ENCODE peak calls at places on chromosomes 3 and 15, in ten cellular contexts. K is mucosa of gallbladder, I is Peyer's patch, X is heart right ventricle, B is cardiac septum, F is uterus, T is GM19239, A is Kasumi-1, D is OCI-LY7, G is NCI-H1417. J is an unnamed sample.

GRCh38 chr15:43998607-43999006 is 171.8 kb downstream of the WDR76 start:
- DNase-seq in I (no peak), T (no peak), A (no peak), D (no peak), B (no peak), X (peak), K (peak), F (no peak), G (no peak), J (no peak)

GRCh38 chr3:166263460-166263859 is 426.2 kb upstream of the BCHE start:
- DNase-seq in D (no peak), T (no peak), I (no peak), B (no peak), K (no peak), F (no peak), X (no peak), G (no peak), A (no peak), J (no peak)

GRCh38 chr3:13878711-13879101 is 1.2 kb downstream of the WNT7A start:
- DNase-seq in G (peak), F (no peak), I (no peak), K (no peak), A (no peak), T (no peak), X (no peak), D (no peak), B (peak), J (no peak)

GRCh38 chr3:123383101-123384053 is 65.5 kb downstream of the ADCY5 start:
- DNase-seq in X (peak), G (no peak), T (no peak), A (no peak), D (no peak), I (no peak), B (peak), F (peak), K (peak), J (no peak)

GRCh38 chr3:50179710-50180109 is 11.7 kb upstream of the GNAT1 start:
- DNase-seq in D (no peak), F (no peak), A (no peak), I (no peak), X (no peak), G (no peak), B (no peak), T (no peak), K (no peak), J (no peak)

GRCh38 chr3:104190681-104191080 is 1176.0 kb upstream of the ALCAM start:
- DNase-seq in X (no peak), B (no peak), F (no peak), T (no peak), K (no peak), I (no peak), D (no peak), A (peak), G (no peak), J (no peak)

GRCh38 chr15:28919201-28919627 is 33.4 kb downstream of the APBA2 start:
- DNase-seq in X (no peak), B (peak), D (no peak), I (peak), G (no peak), F (no peak), T (no peak), A (no peak), K (no peak), J (no peak)

GRCh38 chr3:196835081-196835480 is 32.6 kb upstream of the SENP5 start:
- DNase-seq in T (no peak), D (no peak), X (no peak), G (no peak), K (no peak), F (no peak), B (no peak), I (no peak), A (no peak), J (no peak)

GRCh38 chr3:16352428-16352827 is 87.4 kb downstream of the OXNAD1 start:
- DNase-seq in F (no peak), B (no peak), X (no peak), T (no peak), I (no peak), D (no peak), G (peak), A (no peak), K (no peak), J (no peak)

GRCh38 chr3:123778991-123779622 is 105.0 kb downstream of the MYLK start:
- DNase-seq in I (no peak), K (no peak), B (no peak), X (no peak), A (no peak), F (peak), D (no peak), T (no peak), G (no peak), J (no peak)

GRCh38 chr15:60994842-60995495 is 234.1 kb downstream of the RORA start:
- DNase-seq in B (no peak), X (peak), K (no peak), G (peak), I (no peak), F (peak), T (no peak), A (no peak), D (no peak), J (no peak)

GRCh38 chr3:84904212-84904611 is 54.6 kb upstream of the CADM2 start:
- DNase-seq in X (no peak), G (no peak), I (no peak), K (no peak), T (no peak), D (no peak), A (no peak), F (no peak), B (no peak), J (no peak)

GRCh38 chr15:33292718-33293307 is 18.0 kb upstream of the RYR3 start:
- DNase-seq in T (no peak), B (no peak), A (peak), X (peak), K (peak), F (peak), I (no peak), D (peak), G (peak), J (no peak)

GRCh38 chr3:94414412-94414811 is 351.6 kb downstream of the NSUN3 start:
- DNase-seq in I (no peak), K (no peak), G (no peak), D (no peak), T (no peak), F (no peak), A (no peak), B (no peak), X (no peak), J (no peak)

GRCh38 chr3:126179825-126180476 is 435 bp downstream of the ALDH1L1 start:
- DNase-seq in B (no peak), X (peak), T (no peak), D (no peak), A (no peak), F (peak), K (no peak), G (peak), I (no peak), J (no peak)

GRCh38 chr3:14169871-14170270 is 8.5 kb downstream of the XPC start:
- DNase-seq in A (no peak), D (no peak), G (no peak), K (no peak), F (no peak), I (no peak), X (no peak), T (no peak), B (no peak), J (no peak)

GRCh38 chr3:48088056-48088748 is 72.0 kb upstream of the MAP4 start:
- DNase-seq in T (no peak), K (peak), D (peak), I (no peak), X (peak), B (no peak), A (peak), F (no peak), G (peak), J (peak)

GRCh38 chr15:85496146-85496545 is 115.7 kb downstream of the AKAP13 start:
- DNase-seq in A (no peak), B (no peak), T (no peak), F (no peak), D (no peak), G (no peak), I (no peak), X (no peak), K (no peak), J (no peak)

GRCh38 chr3:171711461-171711860 is 98.8 kb downstream of the PLD1 start:
- DNase-seq in B (no peak), T (no peak), G (no peak), X (no peak), A (no peak), K (no peak), D (no peak), F (no peak), I (no peak), J (no peak)

GRCh38 chr15:101545548-101546505 is 56.3 kb upstream of the PCSK6 start:
- DNase-seq in I (no peak), G (peak), B (peak), X (no peak), K (no peak), F (no peak), A (no peak), D (no peak), T (no peak), J (no peak)

GRCh38 chr3:174737966-174738365 is 121.2 kb upstream of the NAALADL2 start:
- DNase-seq in X (no peak), K (no peak), G (no peak), B (no peak), F (no peak), I (no peak), D (no peak), T (no peak), A (no peak), J (no peak)

GRCh38 chr3:33732394-33732793 is 14.3 kb upstream of the CLASP2 start:
- DNase-seq in F (no peak), K (no peak), I (no peak), B (no peak), A (no peak), D (peak), X (no peak), G (no peak), T (no peak), J (no peak)

GRCh38 chr3:77816470-77816869 is 776.6 kb downstream of the ROBO2 start:
- DNase-seq in B (no peak), K (no peak), T (no peak), I (no peak), G (no peak), D (no peak), A (no peak), X (no peak), F (no peak), J (no peak)

GRCh38 chr15:82923744-82924143 is 28.8 kb downstream of the HOMER2 start:
- DNase-seq in B (no peak), K (no peak), I (no peak), D (no peak), A (no peak), T (no peak), F (no peak), G (no peak), X (no peak), J (no peak)

GRCh38 chr3:20080956-20081554 is 40.8 kb downstream of the KAT2B start:
- DNase-seq in I (peak), B (peak), G (peak), T (peak), K (peak), A (no peak), X (peak), F (peak), D (no peak), J (peak)

GRCh38 chr15:77535845-77536244 is 96.9 kb downstream of the LINGO1 start:
- DNase-seq in G (no peak), F (no peak), B (no peak), A (no peak), K (no peak), D (peak), X (no peak), T (no peak), I (no peak), J (no peak)

GRCh38 chr3:126438186-126438585 is 37.5 kb downstream of the ZXDC start:
- DNase-seq in A (no peak), F (peak), I (no peak), D (no peak), B (no peak), G (no peak), K (no peak), X (no peak), T (no peak), J (no peak)

GRCh38 chr3:3705090-3705775 is 94.0 kb upstream of the LRRN1 start:
- DNase-seq in B (no peak), I (no peak), T (no peak), F (peak), K (no peak), G (no peak), X (peak), A (no peak), D (no peak), J (no peak)

GRCh38 chr15:99059010-99059981 is 45.6 kb upstream of the SYNM start:
- DNase-seq in B (peak), I (peak), X (peak), A (peak), F (peak), D (no peak), T (peak), K (peak), G (peak), J (peak)

GRCh38 chr3:16069149-16069922 is 105.1 kb upstream of the GALNT15 start:
- DNase-seq in B (no peak), G (no peak), X (no peak), D (no peak), F (no peak), I (no peak), A (no peak), K (no peak), T (no peak), J (no peak)

GRCh38 chr3:21484323-21485154 is 266.5 kb downstream of the ZNF385D start:
- DNase-seq in A (peak), D (peak), X (peak), I (no peak), K (peak), F (peak), T (peak), G (peak), B (no peak), J (peak)

GRCh38 chr3:71581451-71581980 is 2.0 kb downstream of the FOXP1 start:
- DNase-seq in K (no peak), A (no peak), B (peak), T (no peak), G (peak), X (peak), I (peak), F (peak), D (peak), J (peak)

J was measured in GM20000.